ENCODE peak calls at places on chromosomes 7 and 10, in ten cellular contexts. C, V, I, K, Y, G, N, A, Q and P are unnamed samples.

GRCh38 chr7:73701357-73701995 is 18.0 kb downstream of the STX1A start:
- DNase-seq in N (peak), K (no peak), Q (no peak), A (no peak), Y (peak), V (no peak), G (no peak), I (no peak), C (peak), P (no peak)

GRCh38 chr7:100176096-100176835 is 915 bp downstream of the GPC2 start:
- DNase-seq in C (no peak), N (no peak), A (no peak), V (no peak), Q (no peak), Y (no peak), I (no peak), K (no peak), G (no peak), P (no peak)

GRCh38 chr10:20466731-20467130 is 430.4 kb downstream of the NEBL start:
- DNase-seq in Q (no peak), N (no peak), K (no peak), I (no peak), Y (no peak), V (peak), C (peak), G (no peak), A (no peak), P (peak)

GRCh38 chr7:133481676-133482075 is 228.8 kb downstream of the EXOC4 start:
- DNase-seq in N (no peak), A (no peak), K (no peak), V (peak), Q (no peak), G (no peak), Y (no peak), I (no peak), C (peak), P (peak)

GRCh38 chr7:112383671-112384417 is 66.4 kb upstream of the IFRD1 start:
- DNase-seq in Q (peak), C (peak), K (no peak), I (peak), Y (peak), V (no peak), G (no peak), A (no peak), N (peak), P (no peak)

GRCh38 chr7:157475601-157476000 is 138.8 kb downstream of the DNAJB6 start:
- DNase-seq in N (peak), I (no peak), K (no peak), Q (no peak), V (no peak), G (no peak), C (no peak), A (no peak), Y (no peak), P (no peak)

GRCh38 chr7:30594055-30594539 is 581 bp upstream of the GARS1 start:
- DNase-seq in G (no peak), C (peak), Q (peak), K (no peak), V (no peak), N (peak), I (peak), A (peak), Y (peak), P (no peak)

GRCh38 chr7:131537581-131537980 is 18.8 kb downstream of the PODXL start:
- DNase-seq in Y (no peak), A (no peak), K (no peak), V (no peak), I (no peak), N (no peak), C (peak), G (no peak), Q (no peak), P (no peak)

GRCh38 chr7:130831817-130832481 is 97.9 kb upstream of the KLF14 start:
- DNase-seq in Y (peak), V (no peak), Q (no peak), A (no peak), G (no peak), C (peak), N (no peak), I (peak), K (no peak), P (no peak)

GRCh38 chr10:94403034-94403822 is 887 bp downstream of the TBC1D12 start:
- DNase-seq in Q (peak), I (peak), A (peak), C (peak), N (peak), K (no peak), Y (peak), V (peak), G (peak), P (peak)

GRCh38 chr7:16409777-16410176 is 11.6 kb downstream of the CRPPA start:
- DNase-seq in V (no peak), G (no peak), A (no peak), K (no peak), Y (no peak), I (no peak), N (no peak), Q (no peak), C (no peak), P (no peak)

GRCh38 chr7:1040790-1041189 is 3.6 kb upstream of the GPR146 start:
- DNase-seq in A (no peak), I (no peak), N (no peak), G (peak), V (no peak), K (no peak), C (peak), Q (no peak), Y (peak), P (no peak)

GRCh38 chr7:98622926-98623325 is 5.8 kb downstream of the NPTX2 start:
- DNase-seq in Y (no peak), K (no peak), I (no peak), V (no peak), C (no peak), N (no peak), A (no peak), G (no peak), Q (no peak), P (no peak)

GRCh38 chr10:73850863-73851461 is 23.4 kb downstream of the CAMK2G start:
- DNase-seq in I (no peak), C (peak), V (no peak), Q (no peak), Y (no peak), A (peak), N (no peak), K (no peak), G (peak), P (no peak)

GRCh38 chr10:44023517-44023916 is 361.4 kb downstream of the CXCL12 start:
- DNase-seq in K (no peak), N (no peak), A (no peak), V (no peak), Q (no peak), C (no peak), Y (no peak), G (no peak), I (no peak), P (no peak)

GRCh38 chr7:28618383-28618782 is 206.1 kb downstream of the CREB5 start:
- DNase-seq in C (no peak), N (no peak), Q (no peak), I (no peak), V (no peak), Y (no peak), A (no peak), K (no peak), G (no peak), P (no peak)

GRCh38 chr7:28619256-28619655 is 206.9 kb downstream of the CREB5 start:
- DNase-seq in A (no peak), G (no peak), Q (no peak), V (no peak), N (no peak), I (no peak), C (no peak), Y (no peak), K (no peak), P (no peak)

GRCh38 chr7:28617308-28617707 is 205.0 kb downstream of the CREB5 start:
- DNase-seq in N (no peak), Q (no peak), V (no peak), G (no peak), Y (no peak), K (no peak), I (peak), A (no peak), C (no peak), P (no peak)

GRCh38 chr7:28613262-28613661 is 200.9 kb downstream of the CREB5 start:
- DNase-seq in G (no peak), V (peak), K (no peak), Y (no peak), Q (peak), I (no peak), C (no peak), N (no peak), A (no peak), P (no peak)

DNA sequence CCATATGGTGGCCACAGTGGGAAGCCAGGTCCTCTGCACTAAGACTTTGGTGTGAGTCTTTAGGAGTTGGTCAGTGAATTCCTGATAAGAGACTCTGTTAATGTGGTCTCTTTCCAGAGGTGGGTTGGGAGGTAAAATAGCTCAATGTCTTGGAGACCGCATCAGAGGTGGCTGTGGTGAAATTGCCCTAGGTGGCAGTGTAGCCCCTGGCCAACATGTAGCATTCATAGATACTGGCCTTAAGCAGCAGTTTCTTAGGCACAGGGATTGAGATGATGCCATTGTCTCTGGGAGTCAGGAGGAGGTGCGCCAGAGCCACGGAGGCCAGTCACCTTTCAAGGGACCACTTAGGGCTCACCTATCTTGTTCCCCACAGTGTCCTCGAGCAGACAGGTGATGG is 202.8 kb downstream of the CREB5 start:
- DNase-seq in A (no peak), Q (no peak), I (no peak), K (no peak), N (peak), V (no peak), Y (peak), G (no peak), C (no peak), P (no peak)
- TF ChIP-seq CTCF in A (no peak), Q (peak), I (peak), K (no peak), N (peak), V (no peak), Y (peak), G (peak), C (peak), P (no peak)

GRCh38 chr7:50229964-50230363 is 74.6 kb upstream of the IKZF1 start:
- DNase-seq in Y (peak), G (no peak), Q (no peak), N (no peak), K (no peak), V (no peak), A (no peak), C (no peak), I (peak), P (no peak)
- TF ChIP-seq CTCF in Y (peak), G (no peak), Q (peak), N (peak), K (peak), V (peak), A (no peak), C (no peak), I (peak), P (peak)

GRCh38 chr10:116511365-116511764 is 34.4 kb upstream of the PNLIP start:
- DNase-seq in Y (no peak), I (no peak), C (no peak), Q (no peak), G (no peak), A (no peak), V (no peak), K (no peak), N (no peak), P (no peak)
- TF ChIP-seq CTCF in Y (peak), I (no peak), C (no peak), Q (no peak), G (no peak), A (no peak), V (no peak), K (no peak), N (peak), P (peak)

GRCh38 chr7:114190387-114190786 is 224.2 kb upstream of the FOXP2 start:
- DNase-seq in N (no peak), V (no peak), C (no peak), A (no peak), Q (no peak), G (no peak), I (no peak), Y (no peak), K (no peak), P (no peak)
- TF ChIP-seq CTCF in N (no peak), V (no peak), C (no peak), A (no peak), Q (no peak), G (no peak), I (no peak), Y (no peak), K (no peak), P (no peak)

GRCh38 chr10:93115661-93116383 is 42.1 kb downstream of the CYP26A1 start:
- DNase-seq in N (peak), G (peak), K (peak), C (peak), A (peak), Q (peak), Y (peak), I (peak), V (peak), P (peak)
- TF ChIP-seq CTCF in N (peak), G (peak), K (peak), C (peak), A (peak), Q (peak), Y (peak), I (peak), V (peak), P (peak)

GRCh38 chr7:140512317-140513000 is 33.2 kb upstream of the MKRN1 start:
- DNase-seq in N (no peak), V (peak), Q (no peak), G (no peak), C (no peak), K (no peak), A (no peak), Y (no peak), I (no peak), P (peak)

GRCh38 chr7:140509789-140510188 is 30.5 kb upstream of the MKRN1 start:
- DNase-seq in A (no peak), K (no peak), V (no peak), I (no peak), Q (no peak), G (no peak), C (no peak), Y (no peak), N (no peak), P (no peak)

GRCh38 chr7:140501941-140502340 is 22.6 kb upstream of the MKRN1 start:
- DNase-seq in K (no peak), V (no peak), G (peak), I (no peak), Q (no peak), N (peak), Y (no peak), A (no peak), C (no peak), P (no peak)

GRCh38 chr7:140506788-140507464 is 27.6 kb upstream of the MKRN1 start:
- DNase-seq in Q (no peak), K (no peak), G (peak), C (peak), Y (peak), V (peak), I (peak), N (peak), A (peak), P (peak)
- TF ChIP-seq CTCF in Q (no peak), K (no peak), G (peak), C (peak), Y (no peak), V (no peak), I (no peak), N (peak), A (peak), P (peak)

DNA sequence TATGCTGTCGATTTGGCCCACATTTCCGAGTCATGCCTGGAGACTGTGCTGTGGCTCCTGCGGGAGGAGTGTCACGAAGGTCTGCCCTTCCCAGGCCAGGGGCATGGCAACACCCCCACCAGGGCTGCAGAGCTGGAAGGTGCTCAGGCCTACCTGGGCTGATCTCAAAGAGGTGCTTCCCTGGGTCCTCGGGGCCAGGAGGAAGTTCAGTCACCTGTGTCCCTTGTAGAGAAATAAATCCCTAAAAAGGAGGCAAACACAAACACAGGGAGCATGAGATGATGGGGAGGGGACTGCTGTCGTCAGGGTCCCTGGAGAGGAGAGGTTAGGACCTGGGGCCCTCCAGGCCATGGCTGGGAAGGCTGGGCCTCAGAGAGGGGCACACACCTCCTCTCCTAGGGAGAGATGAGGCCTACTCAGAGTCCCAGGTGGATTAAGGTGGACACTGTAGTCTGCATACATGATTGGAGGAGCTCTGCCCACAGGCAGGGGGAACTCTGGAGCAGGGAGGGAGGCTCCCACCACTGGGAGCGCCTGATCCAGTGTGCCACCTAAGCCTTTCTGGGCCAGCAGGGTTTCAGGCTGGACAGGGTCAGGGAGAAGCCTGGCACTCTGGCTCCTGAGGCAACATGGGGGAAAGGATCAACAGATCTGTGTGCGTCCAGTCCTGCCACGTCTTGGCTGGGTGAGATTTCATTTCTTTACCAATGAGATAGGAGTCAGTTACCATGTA is 49.4 kb downstream of the ARHGAP22 start:
- DNase-seq in Y (no peak), N (peak), I (no peak), Q (no peak), K (no peak), C (no peak), G (no peak), A (no peak), V (no peak), P (no peak)
- TF ChIP-seq CTCF in Y (no peak), N (peak), I (no peak), Q (no peak), K (no peak), C (no peak), G (no peak), A (no peak), V (no peak), P (no peak)

GRCh38 chr7:35508623-35509400 is 186.1 kb downstream of the HERPUD2 start:
- DNase-seq in V (no peak), C (no peak), N (no peak), K (no peak), Y (no peak), I (no peak), G (no peak), A (no peak), Q (no peak), P (no peak)
- TF ChIP-seq CTCF in V (no peak), C (no peak), N (peak), K (no peak), Y (no peak), I (no peak), G (no peak), A (no peak), Q (no peak), P (peak)